ENCODE peak calls at places on chromosomes 16 and 17, in nine cellular contexts. One of them, this sample, is unnamed.

GRCh38 chr17:45144199-45145034 is 3.9 kb upstream of the HEXIM1 start:
- DNase-seq in upper lobe of right lung: peak
- DNase-seq in GM20000: peak
- DNase-seq in mammary epithelial cell: no peak
- DNase-seq in AG04450: no peak
- DNase-seq in fibroblast of the aortic adventitia: no peak
- DNase-seq in LNCaP clone FGC: no peak
- DNase-seq in A549: no peak
- DNase-seq in heart right ventricle: peak
- DNase-seq in this sample: no peak

GRCh38 chr17:8740486-8740885 is 4.2 kb downstream of the CCDC42 start:
- DNase-seq in upper lobe of right lung: no peak
- DNase-seq in GM20000: peak
- DNase-seq in mammary epithelial cell: no peak
- DNase-seq in AG04450: no peak
- DNase-seq in fibroblast of the aortic adventitia: no peak
- DNase-seq in LNCaP clone FGC: no peak
- DNase-seq in A549: no peak
- DNase-seq in heart right ventricle: no peak
- DNase-seq in this sample: no peak

GRCh38 chr16:68719993-68720489 is 17.1 kb upstream of the CDH1 start:
- DNase-seq in upper lobe of right lung: no peak
- DNase-seq in GM20000: peak
- DNase-seq in mammary epithelial cell: no peak
- DNase-seq in AG04450: no peak
- DNase-seq in fibroblast of the aortic adventitia: no peak
- DNase-seq in LNCaP clone FGC: no peak
- DNase-seq in A549: no peak
- DNase-seq in heart right ventricle: no peak
- DNase-seq in this sample: no peak

GRCh38 chr17:38322156-38322779 is 21.5 kb downstream of the GPR179 start:
- DNase-seq in upper lobe of right lung: peak
- DNase-seq in GM20000: peak
- DNase-seq in mammary epithelial cell: no peak
- DNase-seq in AG04450: no peak
- DNase-seq in fibroblast of the aortic adventitia: peak
- DNase-seq in LNCaP clone FGC: no peak
- DNase-seq in A549: peak
- DNase-seq in heart right ventricle: peak
- DNase-seq in this sample: peak

GRCh38 chr16:87496101-87496801 is 3.4 kb upstream of the ZCCHC14 start:
- DNase-seq in upper lobe of right lung: no peak
- DNase-seq in GM20000: peak
- DNase-seq in mammary epithelial cell: no peak
- DNase-seq in AG04450: no peak
- DNase-seq in fibroblast of the aortic adventitia: no peak
- DNase-seq in LNCaP clone FGC: no peak
- DNase-seq in A549: no peak
- DNase-seq in heart right ventricle: no peak
- DNase-seq in this sample: no peak

GRCh38 chr17:20952183-20952582 is 90.6 kb downstream of the USP22 start:
- DNase-seq in upper lobe of right lung: no peak
- DNase-seq in GM20000: no peak
- DNase-seq in mammary epithelial cell: no peak
- DNase-seq in AG04450: no peak
- DNase-seq in fibroblast of the aortic adventitia: no peak
- DNase-seq in LNCaP clone FGC: no peak
- DNase-seq in A549: no peak
- DNase-seq in heart right ventricle: no peak
- DNase-seq in this sample: no peak

GRCh38 chr17:63816669-63817068 is 10.6 kb upstream of the PSMC5 start:
- DNase-seq in upper lobe of right lung: no peak
- DNase-seq in GM20000: no peak
- DNase-seq in mammary epithelial cell: no peak
- DNase-seq in AG04450: peak
- DNase-seq in fibroblast of the aortic adventitia: no peak
- DNase-seq in LNCaP clone FGC: no peak
- DNase-seq in A549: no peak
- DNase-seq in heart right ventricle: no peak
- DNase-seq in this sample: no peak

GRCh38 chr16:69838417-69838990 is 76.4 kb downstream of the WWP2 start:
- DNase-seq in upper lobe of right lung: no peak
- DNase-seq in GM20000: no peak
- DNase-seq in mammary epithelial cell: no peak
- DNase-seq in AG04450: no peak
- DNase-seq in fibroblast of the aortic adventitia: no peak
- DNase-seq in LNCaP clone FGC: no peak
- DNase-seq in A549: no peak
- DNase-seq in heart right ventricle: peak
- DNase-seq in this sample: no peak

GRCh38 chr16:74623214-74623842 is 16.4 kb upstream of the GLG1 start:
- DNase-seq in upper lobe of right lung: no peak
- DNase-seq in GM20000: peak
- DNase-seq in mammary epithelial cell: peak
- DNase-seq in AG04450: peak
- DNase-seq in fibroblast of the aortic adventitia: peak
- DNase-seq in LNCaP clone FGC: no peak
- DNase-seq in A549: peak
- DNase-seq in heart right ventricle: no peak
- DNase-seq in this sample: no peak

GRCh38 chr16:25210758-25211157 is 6.0 kb upstream of the AQP8 start:
- DNase-seq in upper lobe of right lung: no peak
- DNase-seq in GM20000: no peak
- DNase-seq in mammary epithelial cell: peak
- DNase-seq in AG04450: peak
- DNase-seq in fibroblast of the aortic adventitia: peak
- DNase-seq in LNCaP clone FGC: no peak
- DNase-seq in A549: no peak
- DNase-seq in heart right ventricle: no peak
- DNase-seq in this sample: no peak

GRCh38 chr16:83762141-83763024 is 45.4 kb upstream of the HSBP1 start:
- DNase-seq in upper lobe of right lung: no peak
- DNase-seq in GM20000: no peak
- DNase-seq in mammary epithelial cell: no peak
- DNase-seq in AG04450: no peak
- DNase-seq in fibroblast of the aortic adventitia: no peak
- DNase-seq in LNCaP clone FGC: no peak
- DNase-seq in A549: no peak
- DNase-seq in heart right ventricle: no peak
- DNase-seq in this sample: no peak

GRCh38 chr17:74930535-74931036 is 5.1 kb upstream of the OTOP3 start:
- DNase-seq in upper lobe of right lung: no peak
- DNase-seq in GM20000: no peak
- DNase-seq in mammary epithelial cell: no peak
- DNase-seq in AG04450: no peak
- DNase-seq in fibroblast of the aortic adventitia: no peak
- DNase-seq in LNCaP clone FGC: no peak
- DNase-seq in A549: no peak
- DNase-seq in heart right ventricle: no peak
- DNase-seq in this sample: no peak

GRCh38 chr16:28149016-28149888 is 62.5 kb downstream of the XPO6 start:
- DNase-seq in upper lobe of right lung: no peak
- DNase-seq in GM20000: no peak
- DNase-seq in mammary epithelial cell: no peak
- DNase-seq in AG04450: no peak
- DNase-seq in fibroblast of the aortic adventitia: no peak
- DNase-seq in LNCaP clone FGC: no peak
- DNase-seq in A549: no peak
- DNase-seq in heart right ventricle: no peak
- DNase-seq in this sample: no peak

GRCh38 chr16:84105948-84106740 is 10.6 kb downstream of the MBTPS1 start:
- DNase-seq in upper lobe of right lung: no peak
- DNase-seq in GM20000: no peak
- DNase-seq in mammary epithelial cell: no peak
- DNase-seq in AG04450: no peak
- DNase-seq in fibroblast of the aortic adventitia: no peak
- DNase-seq in LNCaP clone FGC: no peak
- DNase-seq in A549: no peak
- DNase-seq in heart right ventricle: no peak
- DNase-seq in this sample: no peak

GRCh38 chr17:29930399-29931010 is 477 bp upstream of the SSH2 start:
- DNase-seq in upper lobe of right lung: no peak
- DNase-seq in GM20000: no peak
- DNase-seq in mammary epithelial cell: peak
- DNase-seq in AG04450: no peak
- DNase-seq in fibroblast of the aortic adventitia: peak
- DNase-seq in LNCaP clone FGC: no peak
- DNase-seq in A549: no peak
- DNase-seq in heart right ventricle: no peak
- DNase-seq in this sample: no peak

GRCh38 chr16:84503751-84504395 is 586 bp downstream of the MEAK7 start:
- DNase-seq in upper lobe of right lung: peak
- DNase-seq in GM20000: no peak
- DNase-seq in mammary epithelial cell: peak
- DNase-seq in AG04450: no peak
- DNase-seq in fibroblast of the aortic adventitia: peak
- DNase-seq in LNCaP clone FGC: no peak
- DNase-seq in A549: no peak
- DNase-seq in heart right ventricle: no peak
- DNase-seq in this sample: no peak

GRCh38 chr17:46026045-46026814 is 27.2 kb downstream of the STH start:
- DNase-seq in upper lobe of right lung: no peak
- DNase-seq in GM20000: no peak
- DNase-seq in mammary epithelial cell: no peak
- DNase-seq in AG04450: no peak
- DNase-seq in fibroblast of the aortic adventitia: no peak
- DNase-seq in LNCaP clone FGC: no peak
- DNase-seq in A549: no peak
- DNase-seq in heart right ventricle: no peak
- DNase-seq in this sample: no peak

DNA sequence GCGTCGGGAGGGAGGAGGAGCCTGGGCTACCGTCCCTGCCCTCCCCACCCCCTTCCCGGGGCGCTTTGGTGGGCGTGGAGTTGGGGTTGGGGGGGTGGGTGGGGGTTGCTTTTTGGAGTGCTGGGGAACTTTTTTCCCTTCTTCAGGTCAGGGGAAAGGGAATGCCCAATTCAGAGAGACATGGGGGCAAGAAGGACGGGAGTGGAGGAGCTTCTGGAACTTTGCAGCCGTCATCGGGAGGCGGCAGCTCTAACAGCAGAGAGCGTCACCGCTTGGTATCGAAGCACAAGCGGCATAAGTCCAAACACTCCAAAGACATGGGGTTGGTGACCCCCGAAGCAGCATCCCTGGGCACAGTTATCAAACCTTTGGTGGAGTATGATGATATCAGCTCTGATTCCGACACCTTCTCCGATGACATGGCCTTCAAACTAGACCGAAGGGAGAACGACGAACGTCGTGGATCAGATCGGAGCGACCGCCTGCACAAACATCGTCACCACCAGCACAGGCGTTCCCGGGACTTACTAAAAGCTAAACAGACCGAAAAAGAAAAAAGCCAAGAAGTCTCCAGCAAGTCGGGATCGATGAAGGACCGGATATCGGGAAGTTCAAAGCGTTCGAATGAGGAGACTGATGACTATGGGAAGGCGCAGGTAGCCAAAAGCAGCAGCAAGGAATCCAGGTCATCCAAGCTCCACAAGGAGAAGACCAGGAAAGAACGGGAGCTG is 790 bp downstream of the CDK12 start:
- DNase-seq in upper lobe of right lung: no peak
- DNase-seq in GM20000: peak
- DNase-seq in mammary epithelial cell: peak
- DNase-seq in AG04450: no peak
- DNase-seq in fibroblast of the aortic adventitia: peak
- DNase-seq in LNCaP clone FGC: no peak
- DNase-seq in A549: no peak
- DNase-seq in heart right ventricle: peak
- DNase-seq in this sample: no peak
- TF ChIP-seq CTCF in upper lobe of right lung: no peak
- TF ChIP-seq CTCF in GM20000: no peak
- TF ChIP-seq CTCF in mammary epithelial cell: no peak
- TF ChIP-seq CTCF in AG04450: no peak
- TF ChIP-seq CTCF in fibroblast of the aortic adventitia: no peak
- TF ChIP-seq CTCF in LNCaP clone FGC: no peak
- TF ChIP-seq CTCF in A549: no peak
- TF ChIP-seq CTCF in heart right ventricle: no peak
- TF ChIP-seq CTCF in this sample: no peak

GRCh38 chr17:48860034-48860433 is 29.2 kb downstream of the CALCOCO2 start:
- DNase-seq in upper lobe of right lung: no peak
- DNase-seq in GM20000: no peak
- DNase-seq in mammary epithelial cell: no peak
- DNase-seq in AG04450: no peak
- DNase-seq in fibroblast of the aortic adventitia: no peak
- DNase-seq in LNCaP clone FGC: no peak
- DNase-seq in A549: peak
- DNase-seq in heart right ventricle: no peak
- DNase-seq in this sample: no peak
- TF ChIP-seq CTCF in upper lobe of right lung: no peak
- TF ChIP-seq CTCF in GM20000: no peak
- TF ChIP-seq CTCF in mammary epithelial cell: peak
- TF ChIP-seq CTCF in AG04450: peak
- TF ChIP-seq CTCF in fibroblast of the aortic adventitia: peak
- TF ChIP-seq CTCF in LNCaP clone FGC: no peak
- TF ChIP-seq CTCF in A549: no peak
- TF ChIP-seq CTCF in heart right ventricle: no peak
- TF ChIP-seq CTCF in this sample: no peak

DNA sequence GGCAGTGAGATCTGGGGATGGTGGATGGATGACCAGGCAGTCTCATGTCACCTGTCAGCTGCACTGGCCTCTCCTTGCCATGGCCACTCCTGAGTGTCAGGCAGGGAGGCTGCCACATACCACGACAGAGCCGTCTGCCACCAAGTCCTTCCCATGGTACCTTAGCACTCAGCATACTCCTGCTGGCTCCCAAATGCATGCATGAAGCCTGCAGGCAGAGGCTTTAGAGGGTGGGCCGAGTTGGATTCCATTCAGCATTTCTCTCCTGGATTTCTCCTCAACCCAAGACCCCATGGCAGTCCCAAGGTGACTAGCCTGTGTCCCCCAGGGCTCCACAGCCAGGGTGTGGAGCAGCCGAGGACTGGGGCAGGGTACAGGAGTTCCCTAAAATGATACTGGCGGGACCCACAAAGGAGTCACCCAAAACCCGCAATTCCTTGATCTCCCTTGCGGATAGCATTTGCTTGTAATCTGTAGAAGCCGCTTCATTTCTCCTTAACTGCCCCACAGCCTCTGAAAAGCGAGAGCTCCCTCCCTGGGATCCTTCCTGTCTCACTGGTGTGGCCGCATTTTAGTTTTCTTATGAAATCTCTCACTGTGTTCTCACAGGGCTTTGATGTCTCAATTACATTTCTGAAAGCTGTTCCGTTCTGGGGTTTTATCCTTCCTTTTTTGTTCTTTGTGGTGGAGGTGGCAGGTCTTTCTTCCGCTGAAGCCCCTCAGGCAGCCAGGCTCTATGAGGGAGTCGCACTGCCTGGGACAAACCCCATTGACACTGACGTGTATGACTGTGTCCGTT is 141.4 kb downstream of the SOCS1 start:
- DNase-seq in upper lobe of right lung: no peak
- DNase-seq in GM20000: no peak
- DNase-seq in mammary epithelial cell: no peak
- DNase-seq in AG04450: no peak
- DNase-seq in fibroblast of the aortic adventitia: no peak
- DNase-seq in LNCaP clone FGC: no peak
- DNase-seq in A549: no peak
- DNase-seq in heart right ventricle: no peak
- DNase-seq in this sample: no peak
- TF ChIP-seq CTCF in upper lobe of right lung: no peak
- TF ChIP-seq CTCF in GM20000: no peak
- TF ChIP-seq CTCF in mammary epithelial cell: no peak
- TF ChIP-seq CTCF in AG04450: no peak
- TF ChIP-seq CTCF in fibroblast of the aortic adventitia: no peak
- TF ChIP-seq CTCF in LNCaP clone FGC: no peak
- TF ChIP-seq CTCF in A549: no peak
- TF ChIP-seq CTCF in heart right ventricle: no peak
- TF ChIP-seq CTCF in this sample: no peak

GRCh38 chr16:48542020-48542473 is 67.9 kb downstream of the N4BP1 start:
- DNase-seq in upper lobe of right lung: peak
- DNase-seq in GM20000: no peak
- DNase-seq in mammary epithelial cell: peak
- DNase-seq in AG04450: no peak
- DNase-seq in fibroblast of the aortic adventitia: peak
- DNase-seq in LNCaP clone FGC: no peak
- DNase-seq in A549: peak
- DNase-seq in heart right ventricle: peak
- DNase-seq in this sample: no peak
- TF ChIP-seq CTCF in upper lobe of right lung: peak
- TF ChIP-seq CTCF in GM20000: peak
- TF ChIP-seq CTCF in mammary epithelial cell: peak
- TF ChIP-seq CTCF in AG04450: peak
- TF ChIP-seq CTCF in fibroblast of the aortic adventitia: peak
- TF ChIP-seq CTCF in LNCaP clone FGC: peak
- TF ChIP-seq CTCF in A549: peak
- TF ChIP-seq CTCF in heart right ventricle: peak
- TF ChIP-seq CTCF in this sample: peak